ENCODE peak calls at places on chromosomes 13 and 19, in seven cellular contexts. Y is activated CD4-positive, CD25-positive, alpha-beta regulatory T cell; P is neural progenitor cell; Q is RPMI7951; B is H9; J is NCI-H1436; F is cardiac muscle cell. T is an unnamed sample.

GRCh38 chr13:108957369-108958012 is 328.1 kb downstream of the MYO16 start:
- DNase-seq in Y (no peak), P (peak; percentile 8), Q (peak; percentile 57), B (no peak), J (no peak), F (peak; percentile 70), T (no peak)

GRCh38 chr13:21060063-21060826 is 1.1 kb downstream of the LATS2 start:
- DNase-seq in Y (no peak), P (peak; percentile 61), Q (peak; percentile 33), B (no peak), J (no peak), F (peak; percentile 63), T (peak; percentile 85)

GRCh38 chr13:24747248-24748151 is 16.5 kb upstream of the RNF17 start:
- DNase-seq in Y (no peak), P (peak; percentile 56), Q (no peak), B (peak; percentile 52), J (no peak), F (peak; percentile 30), T (no peak)

GRCh38 chr13:20331419-20331818 is 99.3 kb upstream of the GJB6 start:
- DNase-seq in Y (no peak), P (no peak), Q (no peak), B (no peak), J (no peak), F (no peak), T (no peak)

GRCh38 chr13:43119206-43119605 is 95.8 kb downstream of the DNAJC15 start:
- DNase-seq in Y (no peak), P (no peak), Q (no peak), B (peak; percentile 29), J (no peak), F (no peak), T (no peak)

GRCh38 chr19:1121395-1121794 is 17.6 kb downstream of the GPX4 start:
- DNase-seq in Y (no peak), P (no peak), Q (no peak), B (no peak), J (no peak), F (no peak), T (no peak)

GRCh38 chr13:28671393-28671792 is 12.5 kb downstream of the POMP start:
- DNase-seq in Y (no peak), P (no peak), Q (no peak), B (no peak), J (no peak), F (no peak), T (no peak)

GRCh38 chr19:29887498-29887897 is 54.5 kb upstream of the URI1 start:
- DNase-seq in Y (no peak), P (no peak), Q (no peak), B (no peak), J (no peak), F (peak; percentile 39), T (no peak)

GRCh38 chr19:50311723-50312635 is 17.2 kb downstream of the KCNC3 start:
- DNase-seq in Y (no peak), P (peak; percentile 82), Q (no peak), B (peak; percentile 85), J (peak; percentile 85), F (peak; percentile 38), T (peak; percentile 77)

GRCh38 chr19:33064778-33065550 is at the start of gene RHPN2:
- DNase-seq in Y (no peak), P (peak; percentile 91), Q (peak; percentile 72), B (peak; percentile 81), J (peak; percentile 76), F (peak; percentile 82), T (peak; percentile 87)

GRCh38 chr13:92807343-92807742 is 419.3 kb upstream of the GPC6 start:
- DNase-seq in Y (no peak), P (no peak), Q (peak; percentile 21), B (no peak), J (no peak), F (peak; percentile 52), T (no peak)

GRCh38 chr19:47230122-47230920 is 678 bp downstream of the BBC3 start:
- DNase-seq in Y (peak; percentile 74), P (peak; percentile 77), Q (peak; percentile 43), B (peak; percentile 73), J (no peak), F (peak; percentile 51), T (peak; percentile 68)

GRCh38 chr19:45424191-45425058 is 708 bp upstream of the ERCC1 start:
- DNase-seq in Y (no peak), P (peak; percentile 51), Q (peak; percentile 97), B (peak; percentile 86), J (no peak), F (peak; percentile 92), T (peak; percentile 87)

GRCh38 chr13:49976314-49977258 is 20.3 kb upstream of the TRIM13 start:
- DNase-seq in Y (peak; percentile 59), P (peak; percentile 88), Q (peak; percentile 46), B (peak; percentile 70), J (peak; percentile 52), F (peak; percentile 84), T (peak; percentile 54)

GRCh38 chr19:50492303-50493052 is 15.8 kb upstream of the GARIN5A start:
- DNase-seq in Y (peak; percentile 21), P (peak; percentile 24), Q (no peak), B (peak; percentile 39), J (peak; percentile 37), F (no peak), T (no peak)

GRCh38 chr13:38346764-38347163 is 2.9 kb upstream of the UFM1 start:
- DNase-seq in Y (no peak), P (no peak), Q (no peak), B (no peak), J (no peak), F (no peak), T (no peak)

GRCh38 chr13:92355213-92355612 is 871.4 kb upstream of the GPC6 start:
- DNase-seq in Y (no peak), P (peak; percentile 57), Q (peak; percentile 36), B (peak; percentile 43), J (no peak), F (peak; percentile 84), T (no peak)

GRCh38 chr19:7920520-7921301 is 573 bp downstream of the SNAPC2 start:
- DNase-seq in Y (peak; percentile 100), P (peak; percentile 99), Q (peak; percentile 96), B (peak; percentile 97), J (peak; percentile 100), F (peak; percentile 99), T (peak; percentile 100)

GRCh38 chr19:55716531-55716930 is 21.7 kb downstream of the NLRP9 start:
- DNase-seq in Y (no peak), P (no peak), Q (no peak), B (no peak), J (no peak), F (no peak), T (no peak)

GRCh38 chr19:53927745-53928144 is 18.7 kb downstream of the CACNG7 start:
- DNase-seq in Y (no peak), P (peak; percentile 91), Q (peak; percentile 70), B (peak; percentile 88), J (no peak), F (peak; percentile 79), T (peak; percentile 73)

GRCh38 chr19:49879243-49879960 is 1.9 kb downstream of the TBC1D17 start:
- DNase-seq in Y (no peak), P (no peak), Q (no peak), B (no peak), J (no peak), F (no peak), T (peak; percentile 42)

GRCh38 chr19:48190288-48191284 is 20.1 kb downstream of the ZSWIM9 start:
- DNase-seq in Y (peak; percentile 14), P (peak; percentile 81), Q (peak; percentile 18), B (peak; percentile 98), J (peak; percentile 97), F (peak; percentile 79), T (no peak)

GRCh38 chr13:40983725-40984669 is 35.1 kb downstream of the ELF1 start:
- DNase-seq in Y (no peak), P (no peak), Q (no peak), B (no peak), J (peak; percentile 59), F (no peak), T (no peak)

GRCh38 chr19:814108-815078 is 7.4 kb downstream of the PLPPR3 start:
- DNase-seq in Y (no peak), P (no peak), Q (no peak), B (no peak), J (no peak), F (no peak), T (peak; percentile 57)

GRCh38 chr19:6761053-6761676 is 6.1 kb downstream of the SH2D3A start:
- DNase-seq in Y (no peak), P (peak; percentile 46), Q (peak; percentile 39), B (peak; percentile 49), J (no peak), F (no peak), T (no peak)

GRCh38 chr19:52200044-52200443 is 10.2 kb downstream of the PPP2R1A start:
- DNase-seq in Y (no peak), P (no peak), Q (peak; percentile 15), B (no peak), J (no peak), F (peak; percentile 77), T (no peak)

GRCh38 chr19:55169136-55169535 is 2.7 kb upstream of the DNAAF3 start:
- DNase-seq in Y (no peak), P (no peak), Q (no peak), B (no peak), J (no peak), F (no peak), T (no peak)

GRCh38 chr19:31882709-31883108 is 462.7 kb upstream of the ZNF507 start:
- DNase-seq in Y (no peak), P (no peak), Q (no peak), B (no peak), J (no peak), F (no peak), T (no peak)

GRCh38 chr19:37217533-37217854 is 520 bp upstream of the ZNF383 start:
- DNase-seq in Y (no peak), P (no peak), Q (no peak), B (no peak), J (no peak), F (no peak), T (no peak)

T was measured in right cardiac atrium.